ENCODE peak calls at places on chromosomes 13 and 19, in six cellular contexts. E, M, K, Q, X and V are unnamed samples.

GRCh38 chr19:5038631-5039271 is 69.8 kb downstream of the KDM4B start:
- DNase-seq in M (peak; percentile 17), X (no peak), Q (no peak), E (peak; percentile 74), K (no peak), V (peak; percentile 65)

GRCh38 chr13:99484405-99484981 is 16.8 kb upstream of the TM9SF2 start:
- DNase-seq in K (peak; percentile 44), Q (no peak), X (no peak), M (no peak), E (no peak), V (peak; percentile 74)

GRCh38 chr13:106573855-106574254 is 5.9 kb upstream of the ARGLU1 start:
- DNase-seq in K (peak; percentile 55), X (no peak), Q (no peak), M (no peak), E (no peak), V (peak; percentile 69)

GRCh38 chr19:16069813-16070365 is 6.4 kb upstream of the TPM4 start:
- DNase-seq in X (no peak), K (no peak), E (no peak), Q (no peak), M (no peak), V (no peak)

GRCh38 chr19:29323972-29324680 is 111.2 kb upstream of the UQCRFS1 start:
- DNase-seq in E (no peak), Q (no peak), X (no peak), K (no peak), M (no peak), V (no peak)

GRCh38 chr13:61768175-61768574 is 352.5 kb upstream of the PCDH20 start:
- DNase-seq in E (no peak), X (no peak), M (no peak), Q (no peak), K (no peak), V (no peak)

GRCh38 chr13:80083516-80084085 is 257.3 kb downstream of the SPRY2 start:
- DNase-seq in M (no peak), X (no peak), Q (no peak), E (no peak), K (peak; percentile 71), V (peak; percentile 52)

GRCh38 chr13:63853816-63854215 is 2438.2 kb upstream of the PCDH20 start:
- DNase-seq in Q (no peak), K (no peak), X (no peak), E (no peak), M (no peak), V (no peak)

GRCh38 chr19:38971672-38972071 is 3.9 kb downstream of the FBXO17 start:
- DNase-seq in E (no peak), Q (no peak), M (no peak), X (no peak), K (no peak), V (peak; percentile 22)

GRCh38 chr13:27977476-27978300 is 8.6 kb upstream of the CDX2 start:
- DNase-seq in K (no peak), M (no peak), Q (no peak), E (peak; percentile 81), X (no peak), V (peak; percentile 39)

GRCh38 chr13:27978301-27978968 is 9.3 kb upstream of the CDX2 start:
- DNase-seq in K (no peak), M (no peak), E (peak; percentile 85), Q (no peak), X (peak; percentile 81), V (no peak)

GRCh38 chr13:27979765-27980279 is 8.7 kb downstream of the URAD start:
- DNase-seq in K (no peak), M (no peak), E (no peak), X (no peak), Q (no peak), V (no peak)

GRCh38 chr13:27980280-27980998 is 8.1 kb downstream of the URAD start:
- DNase-seq in E (peak; percentile 62), K (no peak), X (peak; percentile 75), M (no peak), Q (no peak), V (no peak)

GRCh38 chr13:27979001-27979643 is 9.4 kb downstream of the URAD start:
- DNase-seq in Q (no peak), X (no peak), E (peak; percentile 66), M (no peak), K (no peak), V (no peak)
- TF ChIP-seq EZH2 in Q (no peak), X (peak; percentile 94), E (peak; percentile 98), M (no peak), K (no peak), V (peak; percentile 95)

GRCh38 chr19:3682741-3683404 is 17.4 kb downstream of the PIP5K1C start:
- DNase-seq in E (no peak), K (peak; percentile 73), X (peak; percentile 63), Q (no peak), M (no peak), V (no peak)
- TF ChIP-seq EZH2 in E (no peak), K (no peak), X (no peak), Q (no peak), M (no peak), V (no peak)

DNA sequence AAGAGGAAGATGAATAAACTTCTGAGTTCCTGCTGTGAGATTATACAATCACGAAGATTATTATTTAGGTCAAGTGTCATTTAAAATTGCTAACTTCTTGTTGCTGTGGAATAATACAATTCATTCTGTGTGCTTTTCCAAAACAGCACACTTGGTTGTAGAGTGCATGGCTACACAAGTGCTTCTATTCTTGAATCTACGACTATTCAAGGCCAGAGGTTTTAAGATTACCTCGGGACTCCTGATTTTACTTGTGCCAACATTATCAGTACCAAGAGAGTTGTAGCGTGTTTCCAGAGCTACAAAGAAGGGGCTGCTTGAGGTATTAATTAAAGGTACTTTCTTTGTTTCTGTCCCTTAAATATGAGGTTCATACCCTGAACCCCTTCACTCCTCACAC is 234.0 kb upstream of the PCDH9 start:
- DNase-seq in Q (no peak), E (no peak), M (no peak), X (no peak), K (no peak), V (no peak)
- TF ChIP-seq EZH2 in Q (no peak), E (no peak), M (no peak), X (no peak), K (no peak), V (no peak)

GRCh38 chr19:49422407-49423277 is 599 bp downstream of the PTH2 start:
- DNase-seq in E (peak; percentile 86), X (peak; percentile 41), K (peak; percentile 30), Q (no peak), M (no peak), V (peak; percentile 63)
- TF ChIP-seq EZH2 in E (peak; percentile 84), X (peak; percentile 89), K (peak; percentile 94), Q (no peak), M (peak; percentile 53), V (peak; percentile 90)

GRCh38 chr19:2944775-2945574 is at the start of gene ZNF77:
- DNase-seq in M (peak; percentile 99), E (peak; percentile 100), Q (peak; percentile 99), K (peak; percentile 99), X (peak; percentile 99), V (peak; percentile 99)
- TF ChIP-seq EZH2 in M (no peak), E (no peak), Q (no peak), K (no peak), X (no peak), V (no peak)

GRCh38 chr13:52739468-52740071 is at the start of gene CNMD:
- DNase-seq in M (no peak), K (no peak), X (no peak), Q (no peak), E (peak; percentile 73), V (no peak)

GRCh38 chr13:52737451-52737850 is 2.2 kb downstream of the CNMD start:
- DNase-seq in X (no peak), Q (no peak), K (no peak), E (no peak), M (no peak), V (no peak)

GRCh38 chr13:52737900-52738299 is 1.7 kb downstream of the CNMD start:
- DNase-seq in Q (no peak), K (no peak), M (no peak), X (no peak), E (no peak), V (no peak)

GRCh38 chr13:52736891-52737290 is 2.7 kb downstream of the CNMD start:
- DNase-seq in X (no peak), K (no peak), M (no peak), Q (no peak), E (no peak), V (no peak)

DNA sequence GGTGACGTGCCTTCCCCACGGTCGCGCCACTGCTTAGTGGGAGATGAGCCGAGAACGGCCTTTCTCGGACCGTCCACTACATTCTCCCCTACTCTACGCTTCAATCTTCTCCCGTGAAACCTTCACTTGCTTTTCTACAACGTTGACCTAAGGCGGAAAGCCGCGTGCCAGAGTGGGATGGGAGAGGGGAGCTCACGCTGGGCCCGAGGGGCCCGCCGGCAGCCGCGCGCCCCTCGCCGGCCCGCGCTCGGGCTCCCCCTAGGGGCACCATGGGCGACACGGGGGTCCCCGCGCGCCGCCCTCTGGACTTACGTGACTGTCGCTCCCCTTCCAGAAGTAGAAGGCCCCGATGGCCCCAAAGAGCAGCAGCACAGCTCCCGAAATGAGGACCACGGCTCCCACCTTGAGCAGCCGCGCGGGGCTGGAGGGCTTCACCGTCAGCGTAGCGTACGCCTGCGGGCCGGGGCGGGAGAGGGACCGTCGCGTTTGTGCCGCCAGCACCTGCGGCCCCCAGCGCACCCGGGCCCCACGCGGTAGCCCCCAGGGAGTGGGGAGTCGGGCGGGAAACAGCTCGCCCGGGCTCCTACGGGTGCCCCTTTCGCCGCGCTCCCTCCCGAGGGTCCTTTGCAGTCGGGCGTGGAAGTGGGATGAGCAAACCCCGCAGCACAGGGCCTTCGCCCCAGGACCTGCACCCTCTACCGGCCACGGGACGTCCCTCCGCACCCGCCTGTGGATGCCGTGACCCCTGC is 727 bp downstream of the CNMD start:
- DNase-seq in E (peak; percentile 75), M (no peak), X (peak; percentile 47), K (no peak), Q (no peak), V (peak; percentile 3)
- TF ChIP-seq EZH2 in E (no peak), M (no peak), X (peak; percentile 53), K (peak; percentile 59), Q (no peak), V (peak; percentile 70)